ENCODE peak calls at places on chromosomes 4 and X, in eight cellular contexts. Y is HCT116, Q is PC-3, S is SK-N-SH, V is MM.1S, D is GM23338, I is hepatocyte, F is neural progenitor cell. R is an unnamed sample.

GRCh38 chrX:8731579-8732395 is at the start of gene ANOS1:
- DNase-seq in Y (no peak), Q (peak), S (peak), V (peak), D (peak), I (peak), F (peak), R (no peak)

GRCh38 chr4:149264093-149264733 is 551.4 kb downstream of the IQCM start:
- DNase-seq in Y (peak), Q (peak), S (peak), V (peak), D (peak), I (peak), F (peak), R (peak)

GRCh38 chrX:40170830-40171512 is 73.2 kb upstream of the BCOR start:
- DNase-seq in Y (no peak), Q (peak), S (no peak), V (no peak), D (peak), I (peak), F (peak), R (peak)

GRCh38 chr4:6180841-6181631 is 19.3 kb downstream of the JAKMIP1 start:
- DNase-seq in Y (no peak), Q (no peak), S (no peak), V (peak), D (no peak), I (no peak), F (no peak), R (peak)

GRCh38 chrX:153766871-153767673 is 3.0 kb downstream of the PLXNB3 start:
- DNase-seq in Y (no peak), Q (no peak), S (peak), V (no peak), D (peak), I (no peak), F (no peak), R (no peak)

GRCh38 chr4:7195546-7196282 is 3.4 kb downstream of the SORCS2 start:
- DNase-seq in Y (no peak), Q (no peak), S (no peak), V (no peak), D (no peak), I (no peak), F (no peak), R (no peak)

GRCh38 chr4:153947124-153947523 is 158.2 kb upstream of the SFRP2 start:
- DNase-seq in Y (no peak), Q (no peak), S (no peak), V (no peak), D (peak), I (no peak), F (no peak), R (no peak)

GRCh38 chr4:25926473-25926872 is 12.5 kb downstream of the SMIM20 start:
- DNase-seq in Y (no peak), Q (peak), S (no peak), V (peak), D (no peak), I (no peak), F (no peak), R (peak)

GRCh38 chr4:75658881-75659280 is 14.3 kb downstream of the G3BP2 start:
- DNase-seq in Y (no peak), Q (peak), S (no peak), V (no peak), D (no peak), I (peak), F (no peak), R (no peak)

GRCh38 chr4:21512351-21512750 is 436.2 kb downstream of the KCNIP4 start:
- DNase-seq in Y (peak), Q (peak), S (peak), V (peak), D (peak), I (peak), F (peak), R (peak)

GRCh38 chr4:61507091-61507490 is 307.0 kb downstream of the ADGRL3 start:
- DNase-seq in Y (no peak), Q (no peak), S (no peak), V (no peak), D (no peak), I (no peak), F (peak), R (no peak)

GRCh38 chr4:139219450-139220055 is 42.5 kb upstream of the ELF2 start:
- DNase-seq in Y (no peak), Q (no peak), S (no peak), V (no peak), D (no peak), I (no peak), F (no peak), R (no peak)

GRCh38 chr4:40865696-40866095 is 115.9 kb downstream of the NSUN7 start:
- DNase-seq in Y (no peak), Q (peak), S (no peak), V (no peak), D (no peak), I (no peak), F (no peak), R (no peak)

GRCh38 chr4:114597410-114598115 is 1.0 kb upstream of the UGT8 start:
- DNase-seq in Y (no peak), Q (peak), S (no peak), V (no peak), D (peak), I (no peak), F (peak), R (no peak)

GRCh38 chr4:149176019-149176418 is 639.6 kb downstream of the IQCM start:
- DNase-seq in Y (no peak), Q (peak), S (no peak), V (peak), D (peak), I (peak), F (peak), R (peak)

GRCh38 chr4:146333187-146333894 is 119.0 kb downstream of the REELD1 start:
- DNase-seq in Y (no peak), Q (peak), S (no peak), V (peak), D (no peak), I (peak), F (no peak), R (peak)

GRCh38 chr4:7425171-7425570 is 9.6 kb downstream of the PSAPL1 start:
- DNase-seq in Y (no peak), Q (no peak), S (peak), V (no peak), D (no peak), I (no peak), F (no peak), R (no peak)

GRCh38 chr4:6529021-6529420 is 46.0 kb upstream of the MAN2B2 start:
- DNase-seq in Y (no peak), Q (no peak), S (no peak), V (no peak), D (no peak), I (no peak), F (peak), R (no peak)

GRCh38 chrX:150573702-150574101 is 5.3 kb downstream of the MTM1 start:
- DNase-seq in Y (no peak), Q (no peak), S (no peak), V (no peak), D (no peak), I (no peak), F (no peak), R (peak)

GRCh38 chr4:18401435-18401834 is 379.9 kb upstream of the LCORL start:
- DNase-seq in Y (no peak), Q (no peak), S (no peak), V (no peak), D (no peak), I (peak), F (no peak), R (no peak)

DNA sequence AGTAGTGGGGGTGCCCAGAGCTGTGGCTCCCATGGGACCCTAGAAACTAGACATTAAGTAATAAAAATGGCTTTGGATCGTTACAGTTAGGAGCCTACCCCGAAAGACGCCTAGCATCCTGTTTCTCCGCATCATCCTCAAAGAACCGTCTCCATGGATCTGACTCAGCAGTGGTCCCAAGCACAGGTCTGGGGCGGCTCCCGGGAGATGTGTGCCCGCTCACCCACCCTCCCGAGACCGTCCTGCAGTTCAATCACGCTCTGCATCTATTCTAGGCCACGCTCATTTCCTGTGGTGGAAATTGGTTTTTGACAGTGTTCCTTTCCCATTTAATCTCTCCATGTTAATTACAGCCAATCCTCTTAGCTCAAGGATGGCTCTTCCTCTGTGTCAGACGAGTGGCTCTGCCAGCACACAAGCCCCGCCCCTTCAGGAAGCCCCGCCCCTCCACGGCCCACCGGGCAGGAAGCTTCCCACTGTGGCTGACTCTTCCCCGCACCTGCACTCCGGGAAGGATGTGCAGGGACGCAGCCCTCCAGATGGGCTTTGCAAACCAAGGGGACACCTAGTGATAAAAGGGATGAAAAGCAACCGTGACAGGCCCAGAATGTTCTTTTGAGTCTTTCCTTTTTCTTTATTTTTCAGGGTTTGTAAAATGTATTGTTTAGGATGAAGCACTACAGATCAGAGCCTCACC is 34.5 kb upstream of the HELT start:
- DNase-seq in Y (peak), Q (peak), S (peak), V (peak), D (peak), I (peak), F (peak), R (peak)
- TF ChIP-seq EZH2phosphoT487 in Y (no peak), Q (no peak), S (no peak), V (no peak), D (no peak), I (no peak), F (no peak), R (no peak)

GRCh38 chrX:56796641-56797395 is 67.8 kb downstream of the NBDY start:
- DNase-seq in Y (no peak), Q (no peak), S (peak), V (no peak), D (no peak), I (no peak), F (no peak), R (no peak)

GRCh38 chrX:56800801-56801200 is 71.8 kb downstream of the NBDY start:
- DNase-seq in Y (no peak), Q (no peak), S (peak), V (peak), D (no peak), I (no peak), F (no peak), R (peak)

GRCh38 chrX:56797966-56798711 is 69.1 kb downstream of the NBDY start:
- DNase-seq in Y (no peak), Q (no peak), S (peak), V (peak), D (no peak), I (no peak), F (no peak), R (no peak)

GRCh38 chrX:56800307-56800706 is 71.3 kb downstream of the NBDY start:
- DNase-seq in Y (no peak), Q (no peak), S (no peak), V (no peak), D (no peak), I (no peak), F (no peak), R (no peak)

GRCh38 chrX:56798866-56799864 is 70.1 kb downstream of the NBDY start:
- DNase-seq in Y (no peak), Q (no peak), S (peak), V (peak), D (no peak), I (no peak), F (peak), R (no peak)
- TF ChIP-seq CTCF in Y (no peak), Q (no peak), S (peak), V (no peak), D (no peak), I (no peak), F (peak), R (no peak)

GRCh38 chrX:19673334-19674040 is 158.2 kb upstream of the MAP3K15 start:
- DNase-seq in Y (peak), Q (peak), S (no peak), V (no peak), D (no peak), I (peak), F (no peak), R (no peak)
- TF ChIP-seq EZH2phosphoT487 in Y (no peak), Q (no peak), S (no peak), V (no peak), D (no peak), I (no peak), F (no peak), R (no peak)

GRCh38 chrX:30971761-30972603 is 82.9 kb upstream of the TAB3 start:
- DNase-seq in Y (no peak), Q (peak), S (peak), V (peak), D (peak), I (peak), F (peak), R (peak)
- TF ChIP-seq CTCF in Y (peak), Q (peak), S (peak), V (peak), D (peak), I (peak), F (peak), R (peak)

GRCh38 chr4:2487632-2488031 is 18.7 kb downstream of the RNF4 start:
- DNase-seq in Y (no peak), Q (no peak), S (no peak), V (peak), D (no peak), I (no peak), F (no peak), R (no peak)
- TF ChIP-seq EZH2phosphoT487 in Y (no peak), Q (no peak), S (no peak), V (no peak), D (no peak), I (no peak), F (no peak), R (no peak)

GRCh38 chr4:176102414-176102813 is 36.8 kb downstream of the WDR17 start:
- DNase-seq in Y (no peak), Q (no peak), S (no peak), V (no peak), D (no peak), I (no peak), F (no peak), R (no peak)

GRCh38 chr4:176099314-176099713 is 33.7 kb downstream of the WDR17 start:
- DNase-seq in Y (no peak), Q (no peak), S (no peak), V (peak), D (peak), I (no peak), F (no peak), R (no peak)
- TF ChIP-seq CTCF in Y (no peak), Q (peak), S (peak), V (peak), D (peak), I (no peak), F (peak), R (no peak)

DNA sequence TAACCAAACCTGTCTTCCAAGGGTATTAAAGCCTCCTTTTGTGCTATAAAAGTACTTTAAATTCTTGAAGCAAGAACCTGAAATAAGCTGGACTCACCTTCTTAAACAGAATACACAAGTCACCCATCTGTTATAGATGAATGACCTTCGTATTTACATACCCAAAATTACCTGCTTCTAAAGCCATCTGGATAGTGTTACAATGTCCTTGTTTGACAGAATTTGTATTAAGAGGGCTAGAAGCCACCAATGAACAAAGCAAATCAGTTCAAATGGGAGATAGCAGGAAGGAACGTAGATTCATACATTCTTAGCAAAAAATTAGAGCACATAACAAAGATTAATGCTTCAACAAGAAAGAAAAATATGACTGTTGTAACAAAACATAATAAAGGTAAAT is 33.7 kb upstream of the CCSER1 start:
- DNase-seq in Y (no peak), Q (peak), S (no peak), V (no peak), D (no peak), I (no peak), F (no peak), R (no peak)
- TF ChIP-seq EZH2phosphoT487 in Y (no peak), Q (no peak), S (no peak), V (no peak), D (no peak), I (no peak), F (no peak), R (no peak)

GRCh38 chr4:1856920-1857699 is 1.2 kb upstream of the LETM1 start:
- DNase-seq in Y (no peak), Q (no peak), S (peak), V (no peak), D (no peak), I (peak), F (peak), R (no peak)

GRCh38 chr4:1857931-1858330 is 2.0 kb upstream of the LETM1 start:
- DNase-seq in Y (no peak), Q (no peak), S (no peak), V (no peak), D (no peak), I (no peak), F (no peak), R (no peak)

GRCh38 chr4:1854752-1855151 is 1.2 kb downstream of the LETM1 start:
- DNase-seq in Y (no peak), Q (no peak), S (no peak), V (no peak), D (no peak), I (no peak), F (no peak), R (no peak)

GRCh38 chr4:1855334-1856070 is 454 bp downstream of the LETM1 start:
- DNase-seq in Y (no peak), Q (peak), S (peak), V (peak), D (no peak), I (peak), F (peak), R (peak)

DNA sequence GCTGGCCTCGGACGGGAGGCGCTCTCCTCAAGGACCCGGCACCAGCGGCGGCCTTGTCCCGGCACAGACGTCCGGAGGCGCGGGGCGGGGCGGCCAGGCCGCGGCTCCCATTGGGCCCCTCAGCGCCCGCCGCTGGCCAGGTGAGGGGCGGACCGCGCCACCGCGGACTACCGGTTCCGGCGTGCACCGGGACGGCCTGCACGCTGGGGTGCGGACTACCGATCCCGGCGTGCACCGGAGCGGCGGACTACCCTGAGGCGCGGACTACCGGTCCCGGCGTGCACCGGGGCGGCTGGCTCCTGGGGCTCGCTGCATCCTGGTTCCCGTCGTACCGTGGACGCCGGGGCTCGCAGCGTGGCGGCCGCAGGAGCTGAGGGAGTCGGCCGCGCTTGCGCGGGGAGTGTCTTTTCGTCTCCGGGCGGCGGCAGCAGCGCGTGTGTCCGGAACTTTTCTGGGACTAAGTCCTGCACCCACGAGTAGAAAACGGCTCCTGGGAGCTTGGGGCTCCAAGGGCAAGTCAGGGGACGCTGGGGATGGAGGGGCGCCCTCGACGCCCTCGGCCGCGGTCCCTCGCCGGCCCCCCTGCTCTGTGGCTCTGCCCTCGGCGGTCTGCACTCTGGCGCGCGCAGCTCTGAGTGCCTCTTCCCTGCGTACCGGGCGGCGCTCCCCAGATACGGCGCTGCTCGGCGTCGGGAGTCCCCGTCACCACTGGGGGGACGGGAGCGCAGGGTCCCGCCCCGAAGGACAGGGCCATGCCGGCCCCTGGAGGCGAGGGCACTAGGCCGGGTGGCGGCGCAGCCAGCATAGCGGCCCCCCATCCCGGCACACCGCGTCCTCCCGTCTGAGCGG is at the start of gene LETM1:
- DNase-seq in Y (peak), Q (peak), S (peak), V (peak), D (peak), I (peak), F (peak), R (peak)
- TF ChIP-seq CTCF in Y (no peak), Q (no peak), S (peak), V (peak), D (peak), I (no peak), F (peak), R (peak)

GRCh38 chr4:100657187-100657586 is 139.4 kb upstream of the EMCN start:
- DNase-seq in Y (no peak), Q (no peak), S (no peak), V (no peak), D (no peak), I (no peak), F (no peak), R (no peak)
- TF ChIP-seq EZH2phosphoT487 in Y (no peak), Q (no peak), S (no peak), V (no peak), D (no peak), I (no peak), F (no peak), R (no peak)

R was measured in OCI-LY7.